ENCODE peak calls at places on chromosomes 6 and 20, in five cellular contexts. One of them, this sample, is unnamed.

GRCh38 chr6:160160450-160160849 is 38.8 kb downstream of the SLC22A1 start:
- DNase-seq in activated T-helper 1 cell treated with anti-CD3 and anti-CD28 coated beads, Interleukin-12 subunit alpha, Interleukin-12 subunit beta, Interleukin-2, Interleukin-4 antibody, amounts not matched to agents 30 ng/mL and 10 ng/mL and 1 ng/mL, durations not matched to agents 14 hours and 24 hours and 36 hours: no peak
- DNase-seq in GM13977: no peak
- DNase-seq in stimulated activated CD8-positive, alpha-beta memory T cell treated with anti-CD3 and anti-CD28 coated beads, Interleukin-2, amount 100 ng/mL, for 48 hours: no peak
- DNase-seq in HTR-8/SVneo: no peak
- DNase-seq in this sample: no peak

GRCh38 chr20:63225082-63225454 is 9.1 kb upstream of the YTHDF1 start:
- DNase-seq in activated T-helper 1 cell treated with anti-CD3 and anti-CD28 coated beads, Interleukin-12 subunit alpha, Interleukin-12 subunit beta, Interleukin-2, Interleukin-4 antibody, amounts not matched to agents 30 ng/mL and 10 ng/mL and 1 ng/mL, durations not matched to agents 14 hours and 24 hours and 36 hours: no peak
- DNase-seq in GM13977: no peak
- DNase-seq in stimulated activated CD8-positive, alpha-beta memory T cell treated with anti-CD3 and anti-CD28 coated beads, Interleukin-2, amount 100 ng/mL, for 48 hours: no peak
- DNase-seq in HTR-8/SVneo: no peak
- DNase-seq in this sample: no peak

GRCh38 chr20:23111307-23111943 is 25.3 kb upstream of the CD93 start:
- DNase-seq in activated T-helper 1 cell treated with anti-CD3 and anti-CD28 coated beads, Interleukin-12 subunit alpha, Interleukin-12 subunit beta, Interleukin-2, Interleukin-4 antibody, amounts not matched to agents 30 ng/mL and 10 ng/mL and 1 ng/mL, durations not matched to agents 14 hours and 24 hours and 36 hours: no peak
- DNase-seq in GM13977: no peak
- DNase-seq in stimulated activated CD8-positive, alpha-beta memory T cell treated with anti-CD3 and anti-CD28 coated beads, Interleukin-2, amount 100 ng/mL, for 48 hours: no peak
- DNase-seq in HTR-8/SVneo: no peak
- DNase-seq in this sample: no peak

GRCh38 chr6:26575494-26575939 is 21.2 kb upstream of the ABT1 start:
- DNase-seq in activated T-helper 1 cell treated with anti-CD3 and anti-CD28 coated beads, Interleukin-12 subunit alpha, Interleukin-12 subunit beta, Interleukin-2, Interleukin-4 antibody, amounts not matched to agents 30 ng/mL and 10 ng/mL and 1 ng/mL, durations not matched to agents 14 hours and 24 hours and 36 hours: no peak
- DNase-seq in GM13977: no peak
- DNase-seq in stimulated activated CD8-positive, alpha-beta memory T cell treated with anti-CD3 and anti-CD28 coated beads, Interleukin-2, amount 100 ng/mL, for 48 hours: no peak
- DNase-seq in HTR-8/SVneo: no peak
- DNase-seq in this sample: no peak

GRCh38 chr6:125789167-125789566 is 1.6 kb upstream of the NCOA7 start:
- DNase-seq in activated T-helper 1 cell treated with anti-CD3 and anti-CD28 coated beads, Interleukin-12 subunit alpha, Interleukin-12 subunit beta, Interleukin-2, Interleukin-4 antibody, amounts not matched to agents 30 ng/mL and 10 ng/mL and 1 ng/mL, durations not matched to agents 14 hours and 24 hours and 36 hours: no peak
- DNase-seq in GM13977: no peak
- DNase-seq in stimulated activated CD8-positive, alpha-beta memory T cell treated with anti-CD3 and anti-CD28 coated beads, Interleukin-2, amount 100 ng/mL, for 48 hours: no peak
- DNase-seq in HTR-8/SVneo: no peak
- DNase-seq in this sample: no peak

GRCh38 chr6:45297302-45297701 is 30.8 kb upstream of the RUNX2 start:
- DNase-seq in activated T-helper 1 cell treated with anti-CD3 and anti-CD28 coated beads, Interleukin-12 subunit alpha, Interleukin-12 subunit beta, Interleukin-2, Interleukin-4 antibody, amounts not matched to agents 30 ng/mL and 10 ng/mL and 1 ng/mL, durations not matched to agents 14 hours and 24 hours and 36 hours: no peak
- DNase-seq in GM13977: no peak
- DNase-seq in stimulated activated CD8-positive, alpha-beta memory T cell treated with anti-CD3 and anti-CD28 coated beads, Interleukin-2, amount 100 ng/mL, for 48 hours: no peak
- DNase-seq in HTR-8/SVneo: no peak
- DNase-seq in this sample: no peak

GRCh38 chr6:122730334-122730733 is 49.2 kb upstream of the FABP7 start:
- DNase-seq in activated T-helper 1 cell treated with anti-CD3 and anti-CD28 coated beads, Interleukin-12 subunit alpha, Interleukin-12 subunit beta, Interleukin-2, Interleukin-4 antibody, amounts not matched to agents 30 ng/mL and 10 ng/mL and 1 ng/mL, durations not matched to agents 14 hours and 24 hours and 36 hours: no peak
- DNase-seq in GM13977: no peak
- DNase-seq in stimulated activated CD8-positive, alpha-beta memory T cell treated with anti-CD3 and anti-CD28 coated beads, Interleukin-2, amount 100 ng/mL, for 48 hours: no peak
- DNase-seq in HTR-8/SVneo: no peak
- DNase-seq in this sample: no peak

GRCh38 chr6:82818727-82819126 is 246.9 kb downstream of the UBE3D start:
- DNase-seq in activated T-helper 1 cell treated with anti-CD3 and anti-CD28 coated beads, Interleukin-12 subunit alpha, Interleukin-12 subunit beta, Interleukin-2, Interleukin-4 antibody, amounts not matched to agents 30 ng/mL and 10 ng/mL and 1 ng/mL, durations not matched to agents 14 hours and 24 hours and 36 hours: no peak
- DNase-seq in GM13977: no peak
- DNase-seq in stimulated activated CD8-positive, alpha-beta memory T cell treated with anti-CD3 and anti-CD28 coated beads, Interleukin-2, amount 100 ng/mL, for 48 hours: no peak
- DNase-seq in HTR-8/SVneo: no peak
- DNase-seq in this sample: no peak

GRCh38 chr6:100464910-100465700 is at the start of gene SIM1:
- DNase-seq in activated T-helper 1 cell treated with anti-CD3 and anti-CD28 coated beads, Interleukin-12 subunit alpha, Interleukin-12 subunit beta, Interleukin-2, Interleukin-4 antibody, amounts not matched to agents 30 ng/mL and 10 ng/mL and 1 ng/mL, durations not matched to agents 14 hours and 24 hours and 36 hours: no peak
- DNase-seq in GM13977: peak; percentile 83
- DNase-seq in stimulated activated CD8-positive, alpha-beta memory T cell treated with anti-CD3 and anti-CD28 coated beads, Interleukin-2, amount 100 ng/mL, for 48 hours: no peak
- DNase-seq in HTR-8/SVneo: peak; percentile 94
- DNase-seq in this sample: no peak

This sample was measured in GM18507.